ENCODE peak calls at places on chromosome 16, in ten cellular contexts. M is upper lobe of right lung, S is lung, O is astrocyte of the spinal cord, I is mucosa of descending colon, U is AG04450, Z is IMR-90, H is fibroblast of mammary gland, R is colonic mucosa, W is OCI-LY7. E is an unnamed sample.

GRCh38 chr16:69796285-69797118 is 34.4 kb downstream of the WWP2 start:
- DNase-seq in M (peak; percentile 36), U (peak; percentile 42), Z (peak; percentile 77), I (peak; percentile 50), O (peak; percentile 79), S (peak; percentile 38), W (peak; percentile 70), R (peak; percentile 47), H (peak; percentile 82), E (peak; percentile 24)

GRCh38 chr16:65120811-65121721 is 797 bp downstream of the CDH11 start:
- DNase-seq in Z (peak; percentile 37), W (no peak), R (peak; percentile 23), U (no peak), I (no peak), M (peak; percentile 65), O (peak; percentile 43), S (no peak), H (no peak), E (no peak)

GRCh38 chr16:31880322-31880979 is 6.8 kb downstream of the ZNF267 start:
- DNase-seq in O (peak; percentile 86), R (no peak), M (no peak), H (peak; percentile 80), I (no peak), S (no peak), U (no peak), Z (peak; percentile 80), W (no peak), E (no peak)

GRCh38 chr16:75103994-75104393 is 12.6 kb downstream of the LDHD start:
- DNase-seq in W (no peak), H (no peak), M (no peak), Z (no peak), U (no peak), R (no peak), I (no peak), S (no peak), O (no peak), E (no peak)

GRCh38 chr16:1261131-1261917 is 5.5 kb downstream of the TPSD1 start:
- DNase-seq in Z (no peak), O (no peak), W (no peak), S (no peak), I (no peak), U (no peak), R (no peak), H (no peak), M (no peak), E (no peak)

GRCh38 chr16:72850863-72851262 is 197.1 kb downstream of the ZFHX3 start:
- DNase-seq in O (peak; percentile 61), H (peak; percentile 21), U (no peak), I (no peak), R (no peak), M (peak; percentile 26), Z (peak; percentile 80), S (no peak), W (no peak), E (no peak)

GRCh38 chr16:66480265-66481080 is 53.4 kb downstream of the BEAN1 start:
- DNase-seq in Z (no peak), U (no peak), M (no peak), H (no peak), R (no peak), S (no peak), W (no peak), I (no peak), O (no peak), E (no peak)

GRCh38 chr16:87575027-87575804 is 27.1 kb upstream of the JPH3 start:
- DNase-seq in R (no peak), W (no peak), S (no peak), Z (no peak), H (no peak), O (no peak), I (no peak), M (no peak), U (no peak), E (no peak)

GRCh38 chr16:79114759-79115158 is 485.8 kb downstream of the MAF start:
- DNase-seq in I (no peak), U (no peak), S (no peak), O (no peak), W (no peak), R (no peak), H (no peak), Z (no peak), M (no peak), E (no peak)

GRCh38 chr16:75080205-75081029 is 36.2 kb downstream of the LDHD start:
- DNase-seq in S (no peak), Z (peak; percentile 91), M (no peak), R (no peak), W (no peak), U (peak; percentile 60), O (peak; percentile 54), I (no peak), H (peak; percentile 69), E (peak; percentile 66)

GRCh38 chr16:84960942-84961341 is 50.4 kb downstream of the ZDHHC7 start:
- DNase-seq in R (no peak), W (no peak), H (no peak), I (no peak), M (no peak), Z (no peak), O (no peak), U (no peak), S (no peak), E (no peak)

GRCh38 chr16:20763461-20764232 is at the start of gene ACSM3:
- DNase-seq in I (peak; percentile 89), S (peak; percentile 88), Z (peak; percentile 76), O (peak; percentile 76), H (peak; percentile 81), R (peak; percentile 92), W (peak; percentile 89), M (peak; percentile 64), U (peak; percentile 59), E (no peak)

GRCh38 chr16:54923055-54923473 is 7.6 kb upstream of the IRX5 start:
- DNase-seq in R (no peak), H (peak; percentile 44), W (no peak), M (no peak), Z (no peak), S (no peak), U (no peak), O (no peak), I (no peak), E (no peak)

GRCh38 chr16:48965391-48965790 is 316.2 kb downstream of the CBLN1 start:
- DNase-seq in I (peak; percentile 2), W (no peak), O (no peak), U (no peak), S (no peak), R (no peak), Z (peak; percentile 47), M (no peak), H (peak; percentile 65), E (no peak)

GRCh38 chr16:86930663-86931062 is 352.3 kb downstream of the FOXL1 start:
- DNase-seq in S (no peak), U (no peak), W (no peak), Z (no peak), H (no peak), O (no peak), I (no peak), M (no peak), R (no peak), E (no peak)

GRCh38 chr16:14202697-14203096 is 131.6 kb downstream of the MRTFB start:
- DNase-seq in Z (no peak), H (peak; percentile 21), I (no peak), W (no peak), S (no peak), M (no peak), O (no peak), U (no peak), R (no peak), E (no peak)
- TF ChIP-seq CTCF in Z (no peak), H (peak; percentile 19), I (peak; percentile 7), W (peak; percentile 60), S (no peak), M (peak; percentile 42), O (peak; percentile 20), U (peak; percentile 39), R (peak; percentile 35), E (peak; percentile 45)

GRCh38 chr16:28193530-28194423 is 18.0 kb downstream of the XPO6 start:
- DNase-seq in H (peak; percentile 91), W (no peak), I (no peak), O (peak; percentile 86), M (no peak), R (no peak), Z (peak; percentile 98), S (no peak), U (peak; percentile 90), E (peak; percentile 96)
- H3K4me3 ChIP-seq in H (no peak overlapping the region), W (no peak overlapping the region), I (no peak overlapping the region), O (no peak overlapping the region), M (no peak overlapping the region), R (no peak overlapping the region), Z (no peak overlapping the region), S (no peak overlapping the region), U (peak overlapping the region; percentile 15), E (no peak overlapping the region)

GRCh38 chr16:3548445-3548844 is 28.8 kb downstream of the NLRC3 start:
- DNase-seq in Z (no peak), O (no peak), U (no peak), H (no peak), M (no peak), S (no peak), R (no peak), W (no peak), I (no peak), E (no peak)

GRCh38 chr16:3550851-3551847 is 26.1 kb downstream of the NLRC3 start:
- DNase-seq in S (no peak), M (no peak), W (no peak), U (no peak), Z (no peak), H (no peak), R (no peak), O (no peak), I (no peak), E (no peak)

GRCh38 chr16:3549906-3550305 is 27.3 kb downstream of the NLRC3 start:
- DNase-seq in U (no peak), H (no peak), O (no peak), W (no peak), M (no peak), S (no peak), I (no peak), Z (no peak), R (no peak), E (no peak)

GRCh38 chr16:3546990-3547682 is 30.1 kb downstream of the NLRC3 start:
- DNase-seq in W (no peak), O (no peak), U (no peak), H (no peak), M (no peak), S (no peak), I (peak; percentile 5), R (no peak), Z (no peak), E (no peak)

DNA sequence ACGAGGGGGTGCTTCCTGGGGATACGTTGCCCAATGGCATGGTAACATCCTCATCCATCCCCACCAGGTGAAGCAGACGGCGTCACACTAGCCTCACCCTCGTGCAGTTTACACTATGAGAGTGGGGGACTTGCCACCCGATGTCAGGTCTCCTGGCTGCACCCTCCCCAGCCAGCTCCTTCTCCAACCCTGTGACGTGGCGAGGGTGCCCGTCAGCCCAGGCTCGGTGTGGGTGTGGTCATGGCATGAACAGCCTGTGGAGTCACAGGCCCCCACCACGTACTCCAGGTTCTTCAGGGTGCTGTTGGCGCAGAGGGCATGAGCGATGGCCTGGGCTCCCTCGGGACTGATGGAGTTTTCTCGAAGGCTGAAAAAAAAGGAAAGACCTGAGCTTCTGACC is 28.3 kb downstream of the NLRC3 start:
- DNase-seq in R (no peak), O (no peak), M (peak; percentile 59), H (no peak), S (no peak), U (no peak), Z (no peak), I (no peak), W (no peak), E (no peak)
- TF ChIP-seq CTCF in R (no peak), O (no peak), M (no peak), H (no peak), S (no peak), U (no peak), Z (no peak), I (no peak), W (no peak), E (no peak)

GRCh38 chr16:67541391-67542263 is 13.0 kb downstream of the RIPOR1 start:
- DNase-seq in Z (peak; percentile 37), H (peak; percentile 70), O (peak; percentile 58), M (peak; percentile 61), R (no peak), U (no peak), W (no peak), S (no peak), I (no peak), E (no peak)
- H3K4me3 ChIP-seq in Z (no peak overlapping the region), H (no peak overlapping the region), O (no peak overlapping the region), M (no peak overlapping the region), R (no peak overlapping the region), U (no peak overlapping the region), W (no peak overlapping the region), S (no peak overlapping the region), I (no peak overlapping the region), E (no peak overlapping the region)